ENCODE peak calls at places on chromosomes 13 and 19, in four cellular contexts. One of them, this sample, is unnamed.

GRCh38 chr13:32976046-32976781 is 40.0 kb upstream of the KL start:
- DNase-seq in neural progenitor cell: no peak
- DNase-seq in suprapubic skin: no peak
- DNase-seq in H1: no peak
- DNase-seq in this sample: no peak

GRCh38 chr19:29714953-29715694 is at the start of gene C19orf12:
- DNase-seq in neural progenitor cell: peak
- DNase-seq in suprapubic skin: no peak
- DNase-seq in H1: no peak
- DNase-seq in this sample: no peak

GRCh38 chr13:21010621-21011020 is 50.8 kb downstream of the LATS2 start:
- DNase-seq in neural progenitor cell: no peak
- DNase-seq in suprapubic skin: no peak
- DNase-seq in H1: no peak
- DNase-seq in this sample: no peak

GRCh38 chr19:30049844-30050667 is 108.0 kb downstream of the URI1 start:
- DNase-seq in neural progenitor cell: no peak
- DNase-seq in suprapubic skin: no peak
- DNase-seq in H1: no peak
- DNase-seq in this sample: no peak

GRCh38 chr13:38872693-38873092 is 117.9 kb downstream of the STOML3 start:
- DNase-seq in neural progenitor cell: peak
- DNase-seq in suprapubic skin: no peak
- DNase-seq in H1: peak
- DNase-seq in this sample: peak

GRCh38 chr13:41562083-41562482 is 104.7 kb downstream of the RGCC start:
- DNase-seq in neural progenitor cell: no peak
- DNase-seq in suprapubic skin: no peak
- DNase-seq in H1: no peak
- DNase-seq in this sample: peak

GRCh38 chr19:14369399-14370168 is 11.7 kb upstream of the ADGRE5 start:
- DNase-seq in neural progenitor cell: no peak
- DNase-seq in suprapubic skin: no peak
- DNase-seq in H1: no peak
- DNase-seq in this sample: peak

GRCh38 chr13:35514801-35515502 is 38.5 kb upstream of the MAB21L1 start:
- DNase-seq in neural progenitor cell: no peak
- DNase-seq in suprapubic skin: no peak
- DNase-seq in H1: no peak
- DNase-seq in this sample: no peak

GRCh38 chr13:30660796-30661195 is 43.1 kb downstream of the USPL1 start:
- DNase-seq in neural progenitor cell: no peak
- DNase-seq in suprapubic skin: no peak
- DNase-seq in H1: no peak
- DNase-seq in this sample: no peak

GRCh38 chr19:39492225-39492624 is 6.5 kb upstream of the DLL3 start:
- DNase-seq in neural progenitor cell: no peak
- DNase-seq in suprapubic skin: no peak
- DNase-seq in H1: no peak
- DNase-seq in this sample: no peak

GRCh38 chr13:110006304-110006703 is 219.9 kb upstream of the IRS2 start:
- DNase-seq in neural progenitor cell: no peak
- DNase-seq in suprapubic skin: peak
- DNase-seq in H1: no peak
- DNase-seq in this sample: peak

GRCh38 chr19:42051166-42052115 is 18.6 kb downstream of the GRIK5 start:
- DNase-seq in neural progenitor cell: no peak
- DNase-seq in suprapubic skin: no peak
- DNase-seq in H1: no peak
- DNase-seq in this sample: no peak

GRCh38 chr19:16423891-16424290 is 47.9 kb downstream of the EPS15L1 start:
- DNase-seq in neural progenitor cell: no peak
- DNase-seq in suprapubic skin: no peak
- DNase-seq in H1: no peak
- DNase-seq in this sample: no peak

GRCh38 chr19:37778613-37779138 is 710 bp downstream of the ZNF573 start:
- DNase-seq in neural progenitor cell: peak
- DNase-seq in suprapubic skin: no peak
- DNase-seq in H1: no peak
- DNase-seq in this sample: no peak

GRCh38 chr19:12195501-12195860 is 32.6 kb downstream of the ZNF136 start:
- DNase-seq in neural progenitor cell: no peak
- DNase-seq in suprapubic skin: no peak
- DNase-seq in H1: no peak
- DNase-seq in this sample: no peak

GRCh38 chr13:65889368-65889767 is 1340.8 kb downstream of the PCDH9 start:
- DNase-seq in neural progenitor cell: no peak
- DNase-seq in suprapubic skin: no peak
- DNase-seq in H1: no peak
- DNase-seq in this sample: no peak

GRCh38 chr13:42574011-42574410 is at the start of gene TNFSF11:
- DNase-seq in neural progenitor cell: peak
- DNase-seq in suprapubic skin: no peak
- DNase-seq in H1: no peak
- DNase-seq in this sample: no peak

GRCh38 chr13:83221256-83221655 is 661.0 kb downstream of the SLITRK1 start:
- DNase-seq in neural progenitor cell: no peak
- DNase-seq in suprapubic skin: no peak
- DNase-seq in H1: no peak
- DNase-seq in this sample: peak

GRCh38 chr19:13850910-13851753 is 25.8 kb upstream of the NANOS3 start:
- DNase-seq in neural progenitor cell: no peak
- DNase-seq in suprapubic skin: peak
- DNase-seq in H1: no peak
- DNase-seq in this sample: peak

GRCh38 chr13:31945202-31945978 is 86.2 kb upstream of the FRY start:
- DNase-seq in neural progenitor cell: peak
- DNase-seq in suprapubic skin: peak
- DNase-seq in H1: no peak
- DNase-seq in this sample: peak

GRCh38 chr19:6713773-6714692 is 6.4 kb downstream of the C3 start:
- DNase-seq in neural progenitor cell: no peak
- DNase-seq in suprapubic skin: no peak
- DNase-seq in H1: no peak
- DNase-seq in this sample: no peak

GRCh38 chr13:25046274-25046984 is 49.5 kb upstream of the PABPC3 start:
- DNase-seq in neural progenitor cell: peak
- DNase-seq in suprapubic skin: no peak
- DNase-seq in H1: no peak
- DNase-seq in this sample: no peak

GRCh38 chr13:110499621-110500281 is 61.8 kb downstream of the RAB20 start:
- DNase-seq in neural progenitor cell: no peak
- DNase-seq in suprapubic skin: no peak
- DNase-seq in H1: no peak
- DNase-seq in this sample: peak

GRCh38 chr13:44759723-44760360 is 183.7 kb upstream of the TSC22D1 start:
- DNase-seq in neural progenitor cell: no peak
- DNase-seq in suprapubic skin: no peak
- DNase-seq in H1: no peak
- DNase-seq in this sample: no peak

GRCh38 chr13:87089391-87089790 is 581.8 kb upstream of the SLITRK5 start:
- DNase-seq in neural progenitor cell: no peak
- DNase-seq in suprapubic skin: no peak
- DNase-seq in H1: no peak
- DNase-seq in this sample: peak

GRCh38 chr13:26656919-26657318 is 99.4 kb downstream of the WASF3 start:
- DNase-seq in neural progenitor cell: peak
- DNase-seq in suprapubic skin: no peak
- DNase-seq in H1: no peak
- DNase-seq in this sample: no peak

GRCh38 chr13:25109341-25109740 is 13.4 kb downstream of the PABPC3 start:
- DNase-seq in neural progenitor cell: no peak
- DNase-seq in suprapubic skin: no peak
- DNase-seq in H1: no peak
- DNase-seq in this sample: no peak

GRCh38 chr13:23469901-23470525 is 36.5 kb upstream of the SACS start:
- DNase-seq in neural progenitor cell: peak
- DNase-seq in suprapubic skin: no peak
- DNase-seq in H1: no peak
- DNase-seq in this sample: no peak

GRCh38 chr19:7979011-7979410 is 26.4 kb downstream of the ELAVL1 start:
- DNase-seq in neural progenitor cell: no peak
- DNase-seq in suprapubic skin: no peak
- DNase-seq in H1: no peak
- DNase-seq in this sample: no peak

GRCh38 chr19:51398096-51398704 is 7.8 kb upstream of the C19orf84 start:
- DNase-seq in neural progenitor cell: peak
- DNase-seq in suprapubic skin: no peak
- DNase-seq in H1: no peak
- DNase-seq in this sample: no peak

GRCh38 chr13:70237131-70237530 is 128.9 kb upstream of the KLHL1 start:
- DNase-seq in neural progenitor cell: no peak
- DNase-seq in suprapubic skin: no peak
- DNase-seq in H1: no peak
- DNase-seq in this sample: no peak

GRCh38 chr13:32530841-32531253 is 7.7 kb downstream of the N4BP2L2 start:
- DNase-seq in neural progenitor cell: no peak
- DNase-seq in suprapubic skin: no peak
- DNase-seq in H1: no peak
- DNase-seq in this sample: peak

GRCh38 chr19:41604831-41605230 is 22.0 kb downstream of the CEACAM4 start:
- DNase-seq in neural progenitor cell: no peak
- DNase-seq in suprapubic skin: no peak
- DNase-seq in H1: no peak
- DNase-seq in this sample: no peak

GRCh38 chr13:76848596-76848995 is 37.6 kb downstream of the KCTD12 start:
- DNase-seq in neural progenitor cell: no peak
- DNase-seq in suprapubic skin: peak
- DNase-seq in H1: no peak
- DNase-seq in this sample: no peak

GRCh38 chr13:89281331-89281730 is 1610.2 kb downstream of the SLITRK5 start:
- DNase-seq in neural progenitor cell: no peak
- DNase-seq in suprapubic skin: no peak
- DNase-seq in H1: no peak
- DNase-seq in this sample: no peak

GRCh38 chr19:588758-589692 is 656 bp upstream of the HCN2 start:
- DNase-seq in neural progenitor cell: peak
- DNase-seq in suprapubic skin: no peak
- DNase-seq in H1: no peak
- DNase-seq in this sample: no peak

GRCh38 chr19:18701250-18701608 is 17.7 kb downstream of the CRTC1 start:
- DNase-seq in neural progenitor cell: no peak
- DNase-seq in suprapubic skin: no peak
- DNase-seq in H1: no peak
- DNase-seq in this sample: no peak

GRCh38 chr13:88919970-88920628 is 1248.9 kb downstream of the SLITRK5 start:
- DNase-seq in neural progenitor cell: no peak
- DNase-seq in suprapubic skin: no peak
- DNase-seq in H1: no peak
- DNase-seq in this sample: no peak

GRCh38 chr13:36712785-36713184 is 39.0 kb downstream of the SERTM1 start:
- DNase-seq in neural progenitor cell: no peak
- DNase-seq in suprapubic skin: no peak
- DNase-seq in H1: no peak
- DNase-seq in this sample: peak
- H3K4me3 ChIP-seq in neural progenitor cell: no peak
- H3K4me3 ChIP-seq in suprapubic skin: no peak
- H3K4me3 ChIP-seq in H1: no peak
- H3K4me3 ChIP-seq in this sample: no peak

DNA sequence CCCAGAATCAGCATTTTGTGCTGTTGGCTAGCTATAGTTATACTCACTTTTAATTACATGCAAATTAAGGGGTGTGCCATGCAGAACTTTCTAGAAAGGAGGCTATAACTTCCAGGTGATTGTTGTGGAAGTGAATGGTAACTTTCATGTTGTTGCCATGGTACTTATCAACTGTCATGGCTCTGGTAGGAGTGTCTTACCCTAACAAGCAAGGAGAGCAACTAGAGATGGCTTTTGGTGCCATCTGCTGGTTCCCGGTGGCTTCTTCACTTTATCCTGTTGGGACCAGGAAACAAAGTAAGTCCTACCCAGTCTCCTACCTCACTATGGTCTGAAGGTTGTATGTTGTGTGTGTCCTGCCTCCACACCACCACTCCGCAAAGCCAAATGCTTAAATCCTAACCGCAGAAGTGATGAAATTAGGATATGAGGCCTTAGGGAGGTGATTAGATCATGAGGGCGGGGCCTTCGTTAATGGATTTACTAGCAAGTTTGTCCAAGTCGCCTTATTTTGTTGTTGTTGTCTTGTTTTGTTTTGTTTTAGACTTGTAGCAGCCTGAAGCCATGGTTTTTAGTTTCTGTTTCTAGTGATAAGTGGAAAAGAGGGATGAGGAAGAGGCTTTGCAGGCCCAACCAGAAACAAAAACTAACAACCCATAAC is 22.6 kb downstream of the FBXL12 start:
- DNase-seq in neural progenitor cell: peak
- DNase-seq in suprapubic skin: peak
- DNase-seq in H1: peak
- DNase-seq in this sample: peak
- TF ChIP-seq CTCF in neural progenitor cell: peak
- TF ChIP-seq CTCF in suprapubic skin: peak
- TF ChIP-seq CTCF in H1: peak
- TF ChIP-seq CTCF in this sample: peak

GRCh38 chr13:49366841-49367240 is 77.0 kb downstream of the CAB39L start:
- DNase-seq in neural progenitor cell: no peak
- DNase-seq in suprapubic skin: no peak
- DNase-seq in H1: no peak
- DNase-seq in this sample: no peak

GRCh38 chr13:49368688-49369087 is 75.2 kb downstream of the CAB39L start:
- DNase-seq in neural progenitor cell: no peak
- DNase-seq in suprapubic skin: no peak
- DNase-seq in H1: no peak
- DNase-seq in this sample: no peak

GRCh38 chr13:49369876-49370275 is 74.0 kb downstream of the CAB39L start:
- DNase-seq in neural progenitor cell: no peak
- DNase-seq in suprapubic skin: no peak
- DNase-seq in H1: no peak
- DNase-seq in this sample: no peak

GRCh38 chr13:49370390-49370789 is 73.5 kb downstream of the CAB39L start:
- DNase-seq in neural progenitor cell: peak
- DNase-seq in suprapubic skin: no peak
- DNase-seq in H1: no peak
- DNase-seq in this sample: no peak

GRCh38 chr13:49367640-49368431 is 76.0 kb downstream of the CAB39L start:
- DNase-seq in neural progenitor cell: peak
- DNase-seq in suprapubic skin: no peak
- DNase-seq in H1: no peak
- DNase-seq in this sample: peak
- H3K4me3 ChIP-seq in neural progenitor cell: no peak
- H3K4me3 ChIP-seq in suprapubic skin: no peak
- H3K4me3 ChIP-seq in H1: peak
- H3K4me3 ChIP-seq in this sample: no peak

DNA sequence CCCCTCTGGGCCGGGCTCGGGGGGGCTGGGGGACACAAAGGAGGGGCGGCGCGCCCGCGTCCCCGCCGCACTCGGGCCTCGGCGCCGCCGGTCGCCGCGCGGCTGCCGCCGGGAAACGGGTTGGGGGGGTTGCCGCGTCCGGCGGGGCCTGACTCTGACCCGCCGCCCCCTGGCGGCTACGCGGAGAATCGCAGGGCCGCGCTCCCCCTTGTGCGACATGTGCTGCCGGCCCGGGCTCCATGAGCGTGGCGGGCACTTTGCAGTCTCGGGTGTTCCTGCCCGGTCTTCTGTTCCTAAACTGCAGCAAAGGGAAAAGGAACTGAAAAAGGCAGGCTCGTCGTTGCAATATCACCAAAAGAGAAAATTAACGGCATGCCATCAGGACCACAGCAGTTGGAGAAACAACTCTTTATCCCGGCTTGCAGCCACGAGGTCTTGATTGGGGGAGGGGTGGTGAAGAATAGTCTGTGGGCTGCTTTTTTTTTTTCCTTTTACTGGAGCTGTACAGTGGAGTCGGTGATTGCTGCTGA is 1.5 kb downstream of the MIR17HG start:
- DNase-seq in neural progenitor cell: peak
- DNase-seq in suprapubic skin: peak
- DNase-seq in H1: no peak
- DNase-seq in this sample: peak
- TF ChIP-seq CTCF in neural progenitor cell: peak
- TF ChIP-seq CTCF in suprapubic skin: peak
- TF ChIP-seq CTCF in H1: peak
- TF ChIP-seq CTCF in this sample: peak